ENCODE peak calls at places on chromosomes 4 and X, in six cellular contexts. W is DMS 273 treated with DMSO at 0.1 percent for 48 hours; N is pancreas; J is nucleus accumbens; G is activated CD4-positive, CD25-positive, alpha-beta regulatory T cell treated with anti-CD3 and anti-CD28 coated beads, Interleukin-2, amount 50 U/mL, for 72 hours; P is stimulated activated naive CD4-positive, alpha-beta T cell. D is an unnamed sample.

GRCh38 chr4:3820016-3820805 is 54.0 kb downstream of the ADRA2C start:
- DNase-seq in P (no peak), J (no peak), N (no peak), G (no peak), W (no peak), D (no peak)

GRCh38 chr4:140296871-140297570 is 76.4 kb upstream of the SCOC start:
- DNase-seq in W (no peak), P (no peak), N (no peak), G (no peak), J (no peak), D (peak)

GRCh38 chr4:48904101-48904500 is 2.5 kb downstream of the OCIAD2 start:
- DNase-seq in J (no peak), G (no peak), P (no peak), N (no peak), W (no peak), D (no peak)

GRCh38 chr4:162456106-162456505 is 292.3 kb upstream of the FSTL5 start:
- DNase-seq in W (no peak), P (no peak), N (no peak), J (no peak), G (no peak), D (no peak)

GRCh38 chrX:68718443-68718820 is 71.0 kb downstream of the STARD8 start:
- DNase-seq in P (no peak), G (no peak), N (no peak), W (no peak), J (no peak), D (no peak)

GRCh38 chrX:21384178-21384577 is 10.0 kb downstream of the CNKSR2 start:
- DNase-seq in G (no peak), W (no peak), P (no peak), N (no peak), J (no peak), D (no peak)

GRCh38 chrX:29792335-29792734 is 423.0 kb upstream of the MAGEB2 start:
- DNase-seq in G (no peak), J (no peak), N (no peak), W (no peak), P (no peak), D (no peak)

GRCh38 chr4:176814770-176815169 is 22.0 kb upstream of the VEGFC start:
- DNase-seq in J (no peak), P (no peak), G (no peak), N (no peak), W (no peak), D (no peak)

GRCh38 chr4:188971125-188971524 is 831.9 kb downstream of the TRIML1 start:
- DNase-seq in G (no peak), P (no peak), W (no peak), N (no peak), J (no peak), D (no peak)

GRCh38 chrX:73922856-73923429 is 359.9 kb downstream of the CHIC1 start:
- DNase-seq in J (no peak), N (no peak), G (no peak), P (no peak), W (no peak), D (no peak)

GRCh38 chr4:88779431-88779830 is 81.8 kb upstream of the NAP1L5 start:
- DNase-seq in N (no peak), W (no peak), P (no peak), G (no peak), J (no peak), D (no peak)

GRCh38 chrX:107825698-107826285 is at the start of gene MID2:
- DNase-seq in W (no peak), P (peak), G (peak), J (peak), N (peak), D (peak)

GRCh38 chrX:154436597-154437397 is at the start of gene GDI1:
- DNase-seq in W (no peak), N (peak), G (peak), J (peak), P (peak), D (peak)

GRCh38 chrX:70219938-70220764 is 14.3 kb upstream of the AWAT1 start:
- DNase-seq in N (no peak), G (no peak), W (no peak), J (no peak), P (no peak), D (no peak)

D was measured in glutamatergic neuron.